ENCODE peak calls at places on chromosomes 3 and 15, in four cellular contexts. D, X, T and N are unnamed samples.

GRCh38 chr3:156782921-156783320 is 43.2 kb upstream of the LEKR1 start:
- DNase-seq in D (no peak), X (no peak), T (no peak), N (no peak)

GRCh38 chr3:58333206-58334012 is 717 bp downstream of the PXK start:
- DNase-seq in D (peak; percentile 68), X (peak; percentile 63), T (no peak), N (peak; percentile 59)

GRCh38 chr3:129461022-129461421 is 21.0 kb downstream of the IFT122 start:
- DNase-seq in D (no peak), X (no peak), T (no peak), N (no peak)

GRCh38 chr3:135908225-135908624 is 57.3 kb upstream of the PPP2R3A start:
- DNase-seq in D (no peak), X (no peak), T (no peak), N (no peak)

GRCh38 chr15:40925863-40926658 is 3.1 kb upstream of the DLL4 start:
- DNase-seq in D (no peak), X (peak; percentile 81), T (no peak), N (no peak)

GRCh38 chr3:185316740-185317407 is 46.1 kb upstream of the MAP3K13 start:
- DNase-seq in D (no peak), X (no peak), T (no peak), N (no peak)

GRCh38 chr3:31882431-31882830 is 98.6 kb downstream of the OSBPL10 start:
- DNase-seq in D (no peak), X (no peak), T (no peak), N (no peak)

GRCh38 chr3:60839242-60839641 is 412.0 kb downstream of the FHIT start:
- DNase-seq in D (no peak), X (no peak), T (no peak), N (no peak)

GRCh38 chr3:40875581-40875980 is 323.7 kb upstream of the CTNNB1 start:
- DNase-seq in D (no peak), X (no peak), T (no peak), N (no peak)

GRCh38 chr3:129553771-129554170 is 10.8 kb downstream of the H1-8 start:
- DNase-seq in D (no peak), X (no peak), T (no peak), N (no peak)

GRCh38 chr3:18575573-18575972 is 150.4 kb upstream of the SATB1 start:
- DNase-seq in D (no peak), X (no peak), T (no peak), N (no peak)

GRCh38 chr3:24598691-24599090 is 104.0 kb upstream of the THRB start:
- DNase-seq in D (no peak), X (no peak), T (no peak), N (no peak)

GRCh38 chr15:60469893-60470641 is 8.9 kb downstream of the ICE2 start:
- DNase-seq in D (no peak), X (no peak), T (no peak), N (no peak)

GRCh38 chr15:39363761-39364586 is 216.9 kb upstream of the THBS1 start:
- DNase-seq in D (no peak), X (no peak), T (no peak), N (no peak)

GRCh38 chr3:197476126-197476525 is 79.6 kb downstream of the BDH1 start:
- DNase-seq in D (no peak), X (no peak), T (no peak), N (no peak)

GRCh38 chr3:196422976-196423781 is 9.0 kb downstream of the UBXN7 start:
- DNase-seq in D (no peak), X (no peak), T (no peak), N (no peak)

GRCh38 chr3:48478631-48479555 is 25.1 kb downstream of the SHISA5 start:
- DNase-seq in D (peak; percentile 25), X (no peak), T (no peak), N (no peak)

GRCh38 chr15:65832549-65833364 is 36.5 kb upstream of the RAB11A start:
- DNase-seq in D (peak; percentile 32), X (peak; percentile 60), T (peak; percentile 68), N (peak; percentile 35)

GRCh38 chr15:72154316-72154715 is 36.1 kb downstream of the SENP8 start:
- DNase-seq in D (no peak), X (no peak), T (no peak), N (no peak)